ENCODE peak calls at places on chromosomes 5 and 9, in seven cellular contexts. V is endothelial cell, G is GM20000, X is mesothelial cell of epicardium, H is choroid plexus epithelial cell, E is adrenal gland, N is AG10803. F is an unnamed sample.

GRCh38 chr9:87818308-87818707 is 64.4 kb upstream of the SPATA31E1 start:
- DNase-seq in V (no peak), G (no peak), X (no peak), H (no peak), E (no peak), N (no peak), F (no peak)

GRCh38 chr9:2874001-2874750 is 30.3 kb upstream of the PUM3 start:
- DNase-seq in V (no peak), G (no peak), X (no peak), H (peak; percentile 30), E (no peak), N (peak; percentile 1), F (no peak)

GRCh38 chr5:123037104-123037418 is 536 bp upstream of the PPIC start:
- DNase-seq in V (no peak), G (no peak), X (no peak), H (no peak), E (no peak), N (no peak), F (no peak)

GRCh38 chr9:128828267-128828666 is 1.3 kb downstream of the SPOUT1 start:
- DNase-seq in V (no peak), G (no peak), X (no peak), H (no peak), E (no peak), N (no peak), F (no peak)

GRCh38 chr9:135588371-135588770 is 26.8 kb downstream of the PAEP start:
- DNase-seq in V (no peak), G (no peak), X (peak; percentile 18), H (no peak), E (no peak), N (no peak), F (no peak)

GRCh38 chr5:67515020-67515689 is 318.6 kb upstream of the CD180 start:
- DNase-seq in V (no peak), G (no peak), X (no peak), H (no peak), E (no peak), N (no peak), F (no peak)

GRCh38 chr5:26326153-26326759 is 712.1 kb downstream of the CDH9 start:
- DNase-seq in V (no peak), G (no peak), X (no peak), H (no peak), E (no peak), N (peak; percentile 0), F (no peak)

GRCh38 chr9:132833451-132834130 is 44.5 kb downstream of the AK8 start:
- DNase-seq in V (no peak), G (no peak), X (no peak), H (no peak), E (no peak), N (no peak), F (no peak)

GRCh38 chr5:53479045-53479655 is 1.3 kb upstream of the FST start:
- DNase-seq in V (no peak), G (no peak), X (no peak), H (peak; percentile 55), E (no peak), N (no peak), F (no peak)

GRCh38 chr5:10289991-10290390 is 17.7 kb downstream of the CMBL start:
- DNase-seq in V (no peak), G (no peak), X (no peak), H (no peak), E (no peak), N (no peak), F (no peak)

GRCh38 chr5:85576666-85577065 is 1041.1 kb upstream of the COX7C start:
- DNase-seq in V (no peak), G (no peak), X (no peak), H (no peak), E (no peak), N (no peak), F (no peak)

GRCh38 chr5:32083981-32084430 is 90.1 kb downstream of the GOLPH3 start:
- DNase-seq in V (no peak), G (no peak), X (no peak), H (no peak), E (no peak), N (no peak), F (no peak)

GRCh38 chr9:117555964-117556629 is 141.2 kb upstream of the ASTN2 start:
- DNase-seq in V (peak; percentile 65), G (peak; percentile 49), X (no peak), H (peak; percentile 55), E (peak; percentile 46), N (peak; percentile 21), F (no peak)

GRCh38 chr9:69130456-69131441 is 43.3 kb upstream of the TJP2 start:
- DNase-seq in V (no peak), G (no peak), X (no peak), H (peak; percentile 63), E (peak; percentile 65), N (peak; percentile 91), F (no peak)

GRCh38 chr5:43115968-43116367 is 4.7 kb upstream of the ZNF131 start:
- DNase-seq in V (no peak), G (no peak), X (no peak), H (no peak), E (no peak), N (no peak), F (no peak)

GRCh38 chr5:167743685-167744084 is 547.8 kb upstream of the WWC1 start:
- DNase-seq in V (no peak), G (no peak), X (no peak), H (peak; percentile 91), E (no peak), N (peak; percentile 93), F (no peak)

GRCh38 chr5:151771259-151772028 is at the start of gene G3BP1:
- DNase-seq in V (peak; percentile 99), G (peak; percentile 99), X (peak; percentile 98), H (peak; percentile 100), E (peak; percentile 100), N (peak; percentile 100), F (peak; percentile 90)

GRCh38 chr5:88256872-88257271 is 11.8 kb downstream of the TMEM161B start:
- DNase-seq in V (no peak), G (no peak), X (no peak), H (no peak), E (peak; percentile 35), N (no peak), F (no peak)

GRCh38 chr5:95761771-95762680 is 30.9 kb downstream of the RHOBTB3 start:
- DNase-seq in V (no peak), G (no peak), X (no peak), H (peak; percentile 81), E (no peak), N (peak; percentile 66), F (no peak)

GRCh38 chr5:93603711-93604118 is 20.7 kb downstream of the NR2F1 start:
- DNase-seq in V (no peak), G (no peak), X (no peak), H (peak; percentile 67), E (no peak), N (no peak), F (no peak)

GRCh38 chr5:141695627-141696180 is 13.7 kb upstream of the ARAP3 start:
- DNase-seq in V (no peak), G (no peak), X (no peak), H (no peak), E (no peak), N (peak; percentile 33), F (no peak)

GRCh38 chr5:6712136-6712581 is 1.1 kb upstream of the TENT4A start:
- DNase-seq in V (peak; percentile 49), G (peak; percentile 58), X (no peak), H (peak; percentile 70), E (peak; percentile 67), N (peak; percentile 60), F (peak; percentile 55)
- TF ChIP-seq CTCF in V (no peak), G (no peak), X (no peak), H (peak; percentile 31), E (peak; percentile 21), N (no peak), F (no peak)

DNA sequence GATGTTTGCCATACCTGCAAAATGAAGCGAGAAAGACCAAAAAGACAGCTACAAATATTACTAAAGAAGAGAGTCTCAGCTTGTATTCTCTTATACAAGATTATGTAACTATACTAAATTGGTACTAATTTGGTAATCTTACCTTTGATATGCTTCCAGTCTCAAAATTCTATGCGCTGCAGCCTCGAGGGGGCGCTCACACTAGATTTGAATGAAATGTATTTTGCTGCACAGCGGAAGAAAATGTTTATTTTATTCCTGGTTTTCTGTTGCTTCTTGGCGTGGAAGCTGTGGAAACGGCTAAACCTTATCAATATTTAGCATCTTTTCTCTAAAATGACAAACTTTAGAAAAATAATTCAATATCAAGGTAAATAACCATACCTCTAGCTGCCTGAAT is 267.0 kb upstream of the NUDT12 start:
- DNase-seq in V (peak; percentile 37), G (no peak), X (no peak), H (peak; percentile 29), E (peak; percentile 6), N (no peak), F (no peak)
- TF ChIP-seq CTCF in V (peak; percentile 74), G (peak; percentile 11), X (peak; percentile 48), H (peak; percentile 72), E (no peak), N (peak; percentile 4), F (no peak)

GRCh38 chr5:162842725-162843124 is 594.7 kb upstream of the CCNG1 start:
- DNase-seq in V (no peak), G (no peak), X (no peak), H (no peak), E (no peak), N (no peak), F (no peak)

DNA sequence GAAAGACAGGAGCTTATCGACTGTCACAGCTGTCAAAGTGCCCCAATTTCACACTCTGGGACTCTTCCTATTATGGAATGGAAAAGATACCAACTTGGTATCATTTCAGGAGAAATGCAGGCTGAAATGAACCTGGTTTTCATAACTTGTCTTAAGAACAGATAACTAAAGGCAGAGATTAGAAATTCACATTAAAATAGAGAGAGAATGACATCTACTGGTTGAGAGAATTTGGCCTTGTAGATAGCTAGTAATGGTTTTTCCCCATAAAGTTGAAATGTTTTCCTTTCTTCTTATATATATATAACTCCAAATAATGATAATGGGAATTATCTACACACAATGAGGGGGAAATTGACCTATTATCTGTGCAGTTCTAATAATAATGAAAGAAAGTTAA is 600.2 kb upstream of the CCNG1 start:
- DNase-seq in V (no peak), G (no peak), X (no peak), H (no peak), E (no peak), N (no peak), F (no peak)
- TF ChIP-seq CTCF in V (no peak), G (no peak), X (no peak), H (no peak), E (no peak), N (no peak), F (no peak)

GRCh38 chr5:145166173-145166572 is 669.0 kb downstream of the PRELID2 start:
- DNase-seq in V (no peak), G (no peak), X (no peak), H (no peak), E (no peak), N (no peak), F (no peak)
- TF ChIP-seq CTCF in V (no peak), G (no peak), X (no peak), H (no peak), E (no peak), N (no peak), F (no peak)

DNA sequence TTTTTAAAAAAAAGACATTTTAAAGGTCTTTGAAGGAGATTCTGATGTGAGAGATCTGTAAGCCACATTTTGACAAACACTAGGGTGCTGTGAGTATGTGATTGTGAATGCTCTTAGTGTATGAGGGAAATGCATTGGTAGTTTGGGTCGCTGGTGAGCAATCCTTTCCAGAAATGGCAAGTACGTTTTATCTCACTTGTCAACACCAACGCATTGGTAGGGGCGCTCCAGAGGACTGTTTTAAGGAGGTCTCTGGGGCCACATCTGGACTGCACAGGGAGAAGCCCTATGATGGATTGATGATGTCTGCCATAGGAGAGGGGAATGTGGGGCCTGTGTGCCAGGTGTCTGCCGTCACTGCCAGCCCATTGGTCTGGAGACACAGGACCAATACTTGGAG is 522.6 kb downstream of the BNC2 start:
- DNase-seq in V (no peak), G (no peak), X (no peak), H (no peak), E (no peak), N (no peak), F (no peak)
- TF ChIP-seq CTCF in V (no peak), G (no peak), X (no peak), H (no peak), E (no peak), N (no peak), F (no peak)